ENCODE peak calls at places on chromosome 14, in five cellular contexts. N, Q, U, R and O are unnamed samples.

GRCh38 chr14:21673718-21674117 is at the start of gene OR4E1:
- DNase-seq in U (no peak), N (no peak), R (no peak), Q (no peak), O (no peak)

GRCh38 chr14:68682166-68683103 is 110.4 kb downstream of the ZFP36L1 start:
- DNase-seq in U (peak), N (no peak), R (no peak), Q (peak), O (peak)

GRCh38 chr14:94485944-94486841 is 10.2 kb upstream of the SERPINA9 start:
- DNase-seq in N (peak), R (peak), Q (peak), U (peak), O (peak)

GRCh38 chr14:75849496-75849895 is 132.3 kb downstream of the TGFB3 start:
- DNase-seq in U (no peak), Q (no peak), R (no peak), N (no peak), O (no peak)

GRCh38 chr14:50943261-50943942 is 881 bp downstream of the PYGL start:
- DNase-seq in R (peak), N (peak), U (peak), Q (peak), O (peak)

GRCh38 chr14:99687284-99688209 is 3.4 kb downstream of the CYP46A1 start:
- DNase-seq in R (peak), N (no peak), Q (no peak), U (no peak), O (no peak)

GRCh38 chr14:32436993-32437392 is 107.9 kb downstream of the AKAP6 start:
- DNase-seq in N (no peak), Q (no peak), R (no peak), U (no peak), O (no peak)

GRCh38 chr14:100476012-100476822 is 111.0 kb downstream of the BEGAIN start:
- DNase-seq in Q (peak), U (no peak), N (peak), R (peak), O (no peak)

GRCh38 chr14:52458721-52459085 is 93.6 kb downstream of the TXNDC16 start:
- DNase-seq in R (no peak), N (no peak), U (no peak), Q (no peak), O (no peak)

GRCh38 chr14:61444215-61444768 is 122.9 kb downstream of the PRKCH start:
- DNase-seq in N (no peak), R (no peak), U (no peak), Q (no peak), O (no peak)